ENCODE peak calls at places on chromosomes 7 and 10, in seven cellular contexts. F is A549, M is ovary, R is stomach, Z is IMR-90, W is right lobe of liver, V is sigmoid colon. X is an unnamed sample.

GRCh38 chr7:139886206-139886605 is 57.1 kb downstream of the TBXAS1 start:
- DNase-seq in V (no peak), M (no peak), R (no peak), F (no peak), W (no peak), Z (no peak), X (no peak)

GRCh38 chr7:46385662-46386309 is 464.7 kb upstream of the IGFBP3 start:
- DNase-seq in V (no peak), F (peak; percentile 79), Z (peak; percentile 96), W (no peak), M (no peak), R (no peak), X (no peak)

GRCh38 chr10:93440591-93441012 is 41.5 kb downstream of the MYOF start:
- DNase-seq in V (peak; percentile 64), F (peak; percentile 55), R (no peak), Z (peak; percentile 25), M (no peak), W (no peak), X (no peak)

GRCh38 chr10:69449841-69450240 is 1.4 kb upstream of the TSPAN15 start:
- DNase-seq in R (peak; percentile 69), V (peak; percentile 82), Z (peak; percentile 13), W (no peak), F (peak; percentile 95), M (peak; percentile 26), X (peak; percentile 72)

GRCh38 chr7:28855538-28856217 is 102.5 kb downstream of the TRIL start:
- DNase-seq in R (no peak), Z (peak; percentile 97), M (no peak), F (peak; percentile 65), W (peak; percentile 18), V (no peak), X (no peak)

GRCh38 chr7:141481971-141482370 is 69.2 kb upstream of the AGK start:
- DNase-seq in R (no peak), V (no peak), W (no peak), M (no peak), F (no peak), Z (no peak), X (no peak)

GRCh38 chr7:101867265-101867664 is 49.8 kb downstream of the CUX1 start:
- DNase-seq in V (no peak), W (no peak), M (no peak), F (no peak), Z (no peak), R (no peak), X (no peak)

GRCh38 chr7:155998328-155998691 is 186.0 kb upstream of the SHH start:
- DNase-seq in F (no peak), R (no peak), W (no peak), Z (no peak), V (no peak), M (no peak), X (no peak)

GRCh38 chr10:102682441-102682840 is 31.8 kb downstream of the ARL3 start:
- DNase-seq in V (peak; percentile 41), Z (no peak), R (no peak), W (no peak), M (no peak), F (no peak), X (no peak)

GRCh38 chr10:84895541-84895940 is 567.2 kb downstream of the CCSER2 start:
- DNase-seq in M (no peak), V (no peak), W (no peak), Z (no peak), F (no peak), R (no peak), X (no peak)

GRCh38 chr10:16386855-16387254 is 50.0 kb upstream of the PTER start:
- DNase-seq in V (no peak), M (no peak), F (no peak), Z (no peak), R (no peak), W (no peak), X (no peak)

GRCh38 chr7:149598721-149599308 is 101.2 kb upstream of the ZNF746 start:
- DNase-seq in F (peak; percentile 45), M (no peak), W (no peak), R (no peak), Z (peak; percentile 38), V (no peak), X (no peak)

GRCh38 chr7:157299613-157300405 is 37.0 kb upstream of the DNAJB6 start:
- DNase-seq in R (no peak), W (no peak), M (no peak), Z (no peak), V (no peak), F (peak; percentile 87), X (peak; percentile 81)

GRCh38 chr7:19754521-19755116 is 18.8 kb downstream of the TMEM196 start:
- DNase-seq in M (no peak), R (no peak), W (no peak), F (peak; percentile 49), Z (peak; percentile 12), V (no peak), X (no peak)

GRCh38 chr7:155598810-155599210 is 45.7 kb upstream of the RBM33 start:
- DNase-seq in Z (peak; percentile 59), M (peak; percentile 80), W (peak; percentile 80), V (peak; percentile 84), R (peak; percentile 90), F (peak; percentile 70), X (peak; percentile 94)

GRCh38 chr7:43302211-43302711 is 189.8 kb downstream of the HECW1 start:
- DNase-seq in W (no peak), V (no peak), Z (peak; percentile 49), R (no peak), F (no peak), M (no peak), X (no peak)

DNA sequence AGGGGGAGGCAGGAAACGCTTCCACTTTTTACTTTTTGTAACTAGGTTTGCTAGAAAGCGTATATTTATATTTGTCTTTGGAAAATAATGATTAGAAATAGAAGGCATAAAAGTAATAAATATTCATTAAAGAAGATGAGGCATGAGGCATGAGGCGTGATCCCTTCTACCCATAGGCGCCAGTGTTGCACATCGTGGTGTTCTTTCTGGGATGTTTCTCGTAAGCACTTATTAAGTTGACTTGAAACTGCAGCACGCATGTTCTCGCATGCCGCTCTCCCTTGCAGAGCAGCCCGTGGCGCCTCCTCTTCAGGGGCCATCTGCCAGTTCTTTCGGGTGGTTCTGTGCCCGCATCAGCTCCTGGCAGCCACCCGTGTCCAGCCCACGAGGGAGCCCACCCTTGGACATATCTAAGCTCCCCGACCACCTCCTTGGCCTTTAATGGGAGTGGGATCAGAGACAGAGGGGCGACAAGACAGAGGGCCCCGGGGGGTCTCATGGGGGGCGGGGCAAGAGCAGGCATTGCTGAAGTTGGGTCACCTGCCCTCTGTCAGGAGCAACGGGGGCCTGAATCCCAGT is 28.5 kb upstream of the CSGALNACT2 start:
- DNase-seq in M (no peak), R (no peak), V (no peak), F (no peak), Z (no peak), W (no peak), X (no peak)
- TF ChIP-seq POLR2A in M (no peak), R (no peak), V (no peak), F (no peak), Z (no peak), W (no peak), X (no peak)

GRCh38 chr10:114397651-114398145 is 6.6 kb downstream of the AFAP1L2 start:
- DNase-seq in R (no peak), Z (no peak), M (peak; percentile 48), W (no peak), V (peak; percentile 74), F (no peak), X (no peak)
- H3K4me1 ChIP-seq in R (no peaks in the 10 kb centered on the region), Z (peaks cover 1% of the 10 kb centered on the region), M (peaks cover 32% of the 10 kb centered on the region), W (no peaks in the 10 kb centered on the region), V (peaks cover 54% of the 10 kb centered on the region), F (peaks cover 33% of the 10 kb centered on the region), X (peaks cover 97% of the 10 kb centered on the region)

GRCh38 chr7:5595545-5596045 is 172.0 kb upstream of the TNRC18 start:
- DNase-seq in Z (peak; percentile 76), V (no peak), F (peak; percentile 54), R (no peak), M (no peak), W (no peak), X (no peak)

GRCh38 chr7:5596896-5597246 is 173.2 kb upstream of the TNRC18 start:
- DNase-seq in M (no peak), F (no peak), R (no peak), V (no peak), W (no peak), Z (no peak), X (no peak)

GRCh38 chr7:5596046-5596895 is 172.6 kb upstream of the TNRC18 start:
- DNase-seq in Z (peak; percentile 95), R (peak; percentile 36), W (peak; percentile 68), M (peak; percentile 92), V (peak; percentile 94), F (peak; percentile 91), X (peak; percentile 88)

GRCh38 chr7:5597772-5598171 is 174.1 kb upstream of the TNRC18 start:
- DNase-seq in W (no peak), M (peak; percentile 85), F (no peak), Z (no peak), R (no peak), V (no peak), X (no peak)

DNA sequence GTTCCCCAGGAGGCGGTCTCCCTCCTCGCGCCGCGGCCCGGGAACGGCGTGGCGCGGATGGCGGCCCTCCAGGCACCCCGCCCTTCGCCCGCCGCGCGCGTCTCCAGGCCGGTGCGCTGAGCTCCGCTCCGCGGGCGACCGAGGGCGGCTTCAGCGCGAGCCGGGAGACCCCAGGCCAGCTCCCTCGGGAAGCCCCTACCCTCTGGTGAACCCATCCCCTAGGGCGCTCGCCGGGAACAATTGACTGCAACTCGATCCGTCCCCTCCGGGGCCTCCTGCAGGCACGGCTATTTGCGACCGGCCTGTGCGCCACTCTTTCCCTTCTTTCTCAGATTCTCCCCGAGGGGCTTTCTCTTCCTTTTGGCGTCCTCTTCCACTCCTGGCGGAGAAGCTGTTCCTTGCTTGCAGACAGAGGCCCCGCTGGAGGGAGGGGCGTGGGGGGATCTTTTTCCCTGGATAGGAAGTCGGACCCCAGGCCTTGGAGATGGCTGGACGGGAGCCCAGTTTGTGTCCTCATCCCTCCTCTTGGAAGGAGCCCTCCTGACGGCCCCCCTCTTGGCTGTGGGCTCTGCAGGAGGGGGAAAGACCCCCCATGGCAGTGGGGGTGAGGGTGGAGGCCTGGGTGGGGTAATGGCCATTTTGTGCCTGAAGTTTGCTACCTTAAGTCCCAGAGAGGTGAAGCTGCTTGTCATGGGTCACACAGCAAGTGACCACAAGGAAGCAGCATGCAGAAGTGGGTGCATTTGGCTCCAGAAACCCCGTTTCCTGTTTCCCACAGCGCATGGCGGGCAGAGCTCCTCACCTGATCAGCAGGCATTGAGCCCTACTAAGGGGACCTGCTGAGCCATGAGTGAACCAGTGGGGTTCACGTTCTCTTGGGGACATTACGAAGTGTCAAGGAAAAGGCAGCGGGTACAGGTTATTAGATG is 171.2 kb upstream of the TNRC18 start:
- DNase-seq in M (peak; percentile 66), R (no peak), V (no peak), W (no peak), Z (peak; percentile 38), F (peak; percentile 57), X (no peak)
- TF ChIP-seq POLR2A in M (no peak), R (no peak), V (no peak), W (no peak), Z (no peak), F (no peak), X (no peak)

DNA sequence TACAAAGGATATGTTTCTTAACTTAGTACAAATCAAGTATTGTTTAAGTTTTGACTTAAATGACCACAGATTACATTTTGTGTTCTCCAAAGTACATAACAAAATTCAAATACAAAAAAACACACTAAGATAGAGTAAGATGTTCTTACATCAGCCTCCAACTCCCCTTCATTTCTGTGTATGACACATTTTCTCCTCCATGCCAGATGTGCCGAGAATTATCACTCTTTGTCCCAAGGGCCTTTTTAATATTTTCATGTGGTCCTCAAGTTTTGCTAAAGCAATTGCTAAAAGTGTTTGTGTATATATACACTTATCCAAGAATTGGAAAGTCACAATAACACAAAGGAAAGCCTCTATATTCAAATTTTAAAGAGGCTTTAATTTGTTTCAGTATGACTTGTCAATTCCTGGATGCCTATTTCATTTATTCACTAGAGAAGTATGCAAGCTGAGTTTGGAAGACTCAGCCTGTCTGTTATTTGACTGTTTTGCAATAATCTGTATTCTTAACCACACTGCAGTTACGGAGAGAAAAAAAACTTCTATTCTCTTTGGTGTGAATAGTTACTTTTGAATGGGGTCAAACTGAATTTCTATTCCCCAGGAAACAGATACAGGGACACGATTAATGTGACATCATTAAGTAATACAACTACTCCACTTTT is 586.4 kb upstream of the SEMA3D start:
- DNase-seq in Z (peak; percentile 52), V (no peak), M (no peak), R (no peak), W (no peak), F (no peak), X (no peak)
- H3K4me1 ChIP-seq in Z (no peaks in the 10 kb centered on the region), V (no peaks in the 10 kb centered on the region), M (no peaks in the 10 kb centered on the region), R (no peaks in the 10 kb centered on the region), W (no peaks in the 10 kb centered on the region), F (no peaks in the 10 kb centered on the region), X (no peaks in the 10 kb centered on the region)

X was measured in spleen.